ENCODE peak calls at places on chromosome 1, in five cellular contexts. F, D, W, A and G are unnamed samples. For H3K36me3, the result is how much of the 10 kb centered on the place peaks cover.

GRCh38 chr1:4553761-4554160 is 100.6 kb upstream of the AJAP1 start:
- DNase-seq in F (no peak), D (no peak), W (no peak), A (no peak), G (no peak)

GRCh38 chr1:36436820-36437219 is 13.4 kb downstream of the OSCP1 start:
- DNase-seq in F (no peak), D (peak), W (no peak), A (no peak), G (no peak)

GRCh38 chr1:36482724-36483388 is at the start of gene CSF3R:
- DNase-seq in F (no peak), D (no peak), W (no peak), A (no peak), G (no peak)

GRCh38 chr1:208189183-208189582 is 55.0 kb downstream of the PLXNA2 start:
- DNase-seq in F (no peak), D (peak), W (no peak), A (no peak), G (no peak)

GRCh38 chr1:183887826-183888819 is 83.2 kb downstream of the RGL1 start:
- DNase-seq in F (no peak), D (peak), W (no peak), A (no peak), G (no peak)

GRCh38 chr1:205983925-205984725 is 19.1 kb downstream of the RAB7B start:
- DNase-seq in F (peak), D (peak), W (peak), A (peak), G (peak)

GRCh38 chr1:81801032-81801833 is 499 bp downstream of the ADGRL2 start:
- DNase-seq in F (peak), D (peak), W (peak), A (peak), G (peak)

GRCh38 chr1:234842726-234843641 is 233.0 kb upstream of the IRF2BP2 start:
- DNase-seq in F (no peak), D (no peak), W (no peak), A (no peak), G (peak)

GRCh38 chr1:18875796-18876128 is 16.3 kb upstream of the TAS1R2 start:
- DNase-seq in F (no peak), D (no peak), W (no peak), A (no peak), G (no peak)

GRCh38 chr1:14516974-14517812 is 81.3 kb upstream of the KAZN start:
- DNase-seq in F (peak), D (no peak), W (no peak), A (no peak), G (peak)

GRCh38 chr1:217063065-217063908 is 340.1 kb upstream of the ESRRG start:
- DNase-seq in F (no peak), D (no peak), W (no peak), A (no peak), G (no peak)

GRCh38 chr1:100132566-100133477 is at the start of the genes SASS6 and TRMT13:
- DNase-seq in F (peak), D (peak), W (peak), A (peak), G (peak)
- TF ChIP-seq CTCF in F (peak), D (no peak), W (no peak), A (peak), G (no peak)

DNA sequence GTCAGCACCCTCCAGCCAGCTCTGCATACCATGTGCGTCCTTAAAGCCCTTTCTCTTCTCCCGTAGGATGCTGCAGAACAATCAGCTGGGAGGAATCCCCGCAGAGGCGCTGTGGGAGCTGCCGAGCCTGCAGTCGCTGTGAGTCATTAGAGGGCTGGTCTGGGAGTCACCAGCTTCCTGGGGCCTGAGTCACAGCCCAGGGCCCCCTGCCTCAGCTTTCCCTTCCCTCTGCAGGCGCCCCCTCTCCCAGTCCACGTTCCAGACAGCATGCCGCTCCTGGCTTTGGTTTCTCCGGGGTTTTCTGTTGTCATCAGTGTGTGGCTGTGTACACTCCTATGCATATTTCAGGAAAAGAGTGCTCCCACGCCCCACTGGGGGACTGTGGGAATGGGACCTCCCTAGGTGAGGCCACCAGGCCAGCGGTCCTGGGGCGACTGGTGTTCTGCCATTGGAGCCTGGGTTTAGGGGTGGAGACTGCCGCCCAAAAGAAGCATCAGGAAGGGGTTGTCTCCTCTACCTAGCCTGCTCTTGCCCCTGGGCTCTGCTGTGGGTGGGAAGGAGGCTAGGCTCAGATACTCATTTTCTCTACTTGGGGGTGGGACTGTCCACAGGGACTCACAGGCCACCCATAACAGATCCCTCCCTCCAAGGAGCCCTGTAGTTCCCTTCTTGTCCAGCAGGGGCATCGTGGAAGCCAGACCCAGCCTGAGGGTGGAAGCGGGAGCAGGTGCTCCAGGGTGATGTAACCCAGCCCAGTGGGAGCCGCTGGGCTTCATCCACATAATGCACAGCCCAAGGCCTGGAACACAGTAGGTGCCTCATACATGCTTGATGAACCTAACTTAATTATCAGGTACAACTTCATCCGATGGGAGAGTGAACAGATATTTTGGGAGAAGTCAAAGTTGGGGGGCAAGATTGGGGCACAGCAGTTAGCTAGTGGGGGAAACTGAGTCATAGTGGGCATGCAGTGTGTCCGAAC is 42.5 kb downstream of the LGR6 start:
- DNase-seq in F (peak), D (peak), W (peak), A (no peak), G (peak)
- H3K27ac ChIP-seq in F (no peak), D (no peak), W (no peak), A (peak), G (no peak)

GRCh38 chr1:237732657-237733056 is 158.1 kb downstream of the ZP4 start:
- DNase-seq in F (no peak), D (no peak), W (no peak), A (no peak), G (no peak)

GRCh38 chr1:237736372-237737029 is 154.2 kb downstream of the ZP4 start:
- DNase-seq in F (no peak), D (peak), W (no peak), A (no peak), G (peak)

GRCh38 chr1:237740831-237741230 is 149.9 kb downstream of the ZP4 start:
- DNase-seq in F (no peak), D (no peak), W (no peak), A (no peak), G (no peak)

GRCh38 chr1:237737448-237737847 is 153.3 kb downstream of the ZP4 start:
- DNase-seq in F (no peak), D (no peak), W (no peak), A (no peak), G (no peak)

GRCh38 chr1:237737938-237738610 is 152.6 kb downstream of the ZP4 start:
- DNase-seq in F (no peak), D (no peak), W (no peak), A (no peak), G (no peak)
- H3K36me3 ChIP-seq in F (under half), D (under half), W (under half), A (under half), G (under half)

DNA sequence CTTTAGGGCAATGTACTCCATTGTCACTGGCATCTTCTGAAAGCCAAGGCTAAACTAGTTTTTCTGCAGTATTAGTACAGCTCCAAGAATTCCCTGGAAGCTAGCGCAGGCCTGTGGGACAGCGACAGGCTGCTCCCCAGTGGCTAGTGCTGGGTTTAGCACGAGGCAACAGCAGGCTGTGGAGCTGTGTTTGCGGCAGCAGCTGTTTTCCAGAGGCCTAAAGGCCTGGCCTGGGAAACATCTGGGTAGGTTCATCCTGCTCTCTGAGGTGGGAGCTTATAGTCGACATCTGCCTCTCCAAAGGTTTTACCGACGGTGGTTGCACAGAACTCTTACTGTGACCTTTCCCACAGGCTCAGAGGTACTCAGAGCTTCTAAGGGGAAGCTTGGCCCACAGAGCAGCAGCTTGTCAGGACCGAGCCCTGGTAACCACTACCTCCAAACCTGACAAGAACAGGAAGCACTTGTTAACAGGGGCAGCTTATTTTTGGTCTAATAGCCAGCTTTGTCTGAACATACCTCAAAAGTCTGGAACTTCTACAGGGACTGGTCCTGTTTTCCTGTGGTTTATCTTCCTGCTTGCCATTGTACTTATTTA is 17.2 kb downstream of the CC2D1B start:
- DNase-seq in F (peak), D (no peak), W (no peak), A (peak), G (peak)
- TF ChIP-seq CTCF in F (peak), D (no peak), W (peak), A (no peak), G (peak)

GRCh38 chr1:181175955-181176354 is 87.5 kb downstream of the IER5 start:
- DNase-seq in F (no peak), D (no peak), W (no peak), A (no peak), G (no peak)

GRCh38 chr1:181179980-181180964 is 91.8 kb downstream of the IER5 start:
- DNase-seq in F (no peak), D (peak), W (no peak), A (peak), G (peak)

GRCh38 chr1:181178241-181178640 is 89.7 kb downstream of the IER5 start:
- DNase-seq in F (no peak), D (no peak), W (no peak), A (no peak), G (no peak)

GRCh38 chr1:181181792-181182585 is 93.5 kb downstream of the IER5 start:
- DNase-seq in F (no peak), D (no peak), W (no peak), A (no peak), G (peak)

GRCh38 chr1:181179279-181179979 is 90.9 kb downstream of the IER5 start:
- DNase-seq in F (no peak), D (no peak), W (no peak), A (no peak), G (no peak)
- H3K27ac ChIP-seq in F (no peak), D (no peak), W (no peak), A (no peak), G (no peak)

GRCh38 chr1:201861448-201861847 is 27.2 kb upstream of the SHISA4 start:
- DNase-seq in F (no peak), D (no peak), W (no peak), A (no peak), G (no peak)

DNA sequence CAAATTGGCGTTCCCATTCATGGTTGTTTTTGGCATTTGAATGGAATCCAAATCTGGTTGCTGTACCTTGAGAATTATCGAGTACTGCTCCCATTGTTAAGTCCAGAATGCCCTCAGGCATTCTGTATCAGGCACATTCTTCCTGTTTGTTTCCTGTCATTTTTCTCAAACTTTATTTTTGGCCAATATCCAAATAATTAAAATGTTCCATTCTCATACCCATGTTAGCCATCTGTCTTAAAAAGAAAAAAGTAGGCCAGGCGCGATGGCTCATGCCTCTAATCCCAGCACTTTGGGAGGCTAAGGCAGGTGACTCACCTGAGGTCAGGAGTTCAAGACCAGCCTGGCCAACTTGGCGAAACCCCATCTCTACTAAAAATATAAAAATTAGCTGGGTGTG is 29.3 kb upstream of the SHISA4 start:
- DNase-seq in F (no peak), D (no peak), W (no peak), A (no peak), G (no peak)
- H3K36me3 ChIP-seq in F (half or more), D (under half), W (under half), A (under half), G (half or more)